ENCODE peak calls at places on chromosomes 16 and 17, in five cellular contexts. G is ovary, E is left cardiac atrium, N is Peyer's patch, Q is tibial nerve. I is an unnamed sample.

GRCh38 chr16:31025344-31025743 is 8.0 kb upstream of the STX4 start:
- DNase-seq in E (no peak), Q (no peak), N (no peak), G (no peak), I (no peak)

GRCh38 chr16:70685061-70685937 is 554 bp downstream of the MTSS2 start:
- DNase-seq in E (no peak), N (no peak), Q (no peak), G (peak; percentile 67), I (no peak)

GRCh38 chr17:18371455-18371854 is 6.1 kb upstream of the EVPLL start:
- DNase-seq in G (no peak), Q (no peak), N (no peak), E (no peak), I (no peak)

GRCh38 chr17:49968380-49969133 is 433 bp upstream of the DLX4 start:
- DNase-seq in Q (no peak), N (peak; percentile 52), G (peak; percentile 56), E (peak; percentile 75), I (no peak)

GRCh38 chr16:10514369-10515055 is 65.9 kb downstream of the EMP2 start:
- DNase-seq in Q (no peak), E (no peak), N (peak; percentile 34), G (peak; percentile 57), I (no peak)

GRCh38 chr17:82302991-82303943 is 14.1 kb downstream of the CD7 start:
- DNase-seq in E (no peak), Q (no peak), N (peak; percentile 45), G (no peak), I (no peak)

GRCh38 chr17:57550671-57551315 is 194.3 kb downstream of the CCDC182 start:
- DNase-seq in E (no peak), G (no peak), N (no peak), Q (no peak), I (no peak)

GRCh38 chr16:86018487-86018886 is 119.5 kb downstream of the IRF8 start:
- DNase-seq in N (peak; percentile 30), G (no peak), E (peak; percentile 53), Q (no peak), I (no peak)

GRCh38 chr16:75195811-75196790 is 10.9 kb downstream of the CTRB2 start:
- DNase-seq in Q (no peak), N (no peak), G (no peak), E (no peak), I (peak; percentile 72)

GRCh38 chr17:76080207-76080933 is 1.4 kb downstream of the ZACN start:
- DNase-seq in N (no peak), G (no peak), Q (no peak), E (no peak), I (no peak)

GRCh38 chr17:16940116-16940881 is 31.6 kb downstream of the TNFRSF13B start:
- DNase-seq in N (no peak), G (no peak), E (peak; percentile 12), Q (no peak), I (no peak)

GRCh38 chr16:88881675-88882357 is 15.4 kb upstream of the PABPN1L start:
- DNase-seq in Q (no peak), G (no peak), E (no peak), N (no peak), I (no peak)

GRCh38 chr16:19245326-19245925 is 40.1 kb upstream of the CLEC19A start:
- DNase-seq in G (no peak), N (no peak), E (no peak), Q (no peak), I (no peak)

GRCh38 chr16:85982563-85982939 is 83.6 kb downstream of the IRF8 start:
- DNase-seq in G (no peak), N (no peak), Q (no peak), E (peak; percentile 38), I (no peak)

GRCh38 chr17:18070861-18071340 is 16.8 kb upstream of the DRG2 start:
- DNase-seq in G (no peak), E (no peak), Q (no peak), N (no peak), I (no peak)

GRCh38 chr16:56362706-56363105 is 62.6 kb downstream of the AMFR start:
- DNase-seq in E (no peak), N (no peak), G (peak; percentile 18), Q (no peak), I (no peak)

GRCh38 chr16:47461598-47462266 is 601 bp downstream of the PHKB start:
- DNase-seq in E (no peak), Q (no peak), N (no peak), G (no peak), I (no peak)

GRCh38 chr16:10988164-10988803 is 43.9 kb downstream of the CLEC16A start:
- DNase-seq in N (peak; percentile 27), E (no peak), Q (no peak), G (no peak), I (no peak)

GRCh38 chr17:9003355-9004131 is 17.8 kb upstream of the NTN1 start:
- DNase-seq in N (no peak), G (no peak), Q (no peak), E (peak; percentile 47), I (no peak)

GRCh38 chr17:32111141-32111771 is 31.0 kb upstream of the RHOT1 start:
- DNase-seq in Q (peak; percentile 30), G (peak; percentile 64), N (peak; percentile 22), E (peak; percentile 62), I (no peak)

GRCh38 chr17:45172541-45173286 is 11.0 kb downstream of the HEXIM2 start:
- DNase-seq in N (peak; percentile 69), Q (peak; percentile 28), G (peak; percentile 55), E (peak; percentile 57), I (no peak)

GRCh38 chr17:34464812-34465211 is 101.8 kb upstream of the CCL1 start:
- DNase-seq in E (no peak), G (no peak), N (no peak), Q (no peak), I (no peak)

GRCh38 chr16:72921106-72921505 is 126.8 kb downstream of the ZFHX3 start:
- DNase-seq in G (no peak), Q (no peak), E (no peak), N (no peak), I (no peak)

GRCh38 chr17:77666881-77667395 is 291.6 kb upstream of the TNRC6C start:
- DNase-seq in N (peak; percentile 52), G (no peak), E (no peak), Q (no peak), I (no peak)

GRCh38 chr17:31452561-31453110 is 61.2 kb downstream of the RAB11FIP4 start:
- DNase-seq in Q (no peak), G (no peak), E (no peak), N (no peak), I (no peak)

GRCh38 chr17:74369221-74369620 is 1.9 kb downstream of the GPR142 start:
- DNase-seq in G (no peak), N (peak; percentile 60), Q (peak; percentile 29), E (peak; percentile 62), I (no peak)

GRCh38 chr17:75692976-75693375 is 25.8 kb downstream of the SAP30BP start:
- DNase-seq in E (no peak), Q (no peak), G (no peak), N (no peak), I (no peak)

GRCh38 chr16:80459331-80459777 is 81.4 kb upstream of the DYNLRB2 start:
- DNase-seq in E (peak; percentile 37), G (no peak), Q (peak; percentile 18), N (no peak), I (peak; percentile 89)

I was measured in vagina.